ENCODE peak calls at places on chromosomes 13 and 19, in five cellular contexts. I is bronchial epithelial cell, M is uterus, H is thyroid gland, Q is hypothalamus. E is an unnamed sample.

GRCh38 chr19:35905178-35905727 is 2.8 kb downstream of the TYROBP start:
- DNase-seq in Q (no peak), M (no peak), I (no peak), H (no peak), E (no peak)

GRCh38 chr13:84265365-84265764 is 383.1 kb upstream of the SLITRK1 start:
- DNase-seq in M (no peak), I (no peak), Q (no peak), H (no peak), E (no peak)

GRCh38 chr13:32594339-32594738 is 8.1 kb downstream of the PDS5B start:
- DNase-seq in M (no peak), Q (no peak), I (peak; percentile 22), H (no peak), E (no peak)

GRCh38 chr13:76942363-76942762 is 5.9 kb upstream of the ACOD1 start:
- DNase-seq in H (no peak), M (no peak), Q (no peak), I (no peak), E (no peak)

GRCh38 chr13:109427148-109427547 is 359.2 kb downstream of the IRS2 start:
- DNase-seq in Q (no peak), I (no peak), H (no peak), M (no peak), E (no peak)

GRCh38 chr13:51632643-51633357 is 48.5 kb downstream of the WDFY2 start:
- DNase-seq in Q (peak; percentile 93), H (peak; percentile 37), I (no peak), M (no peak), E (peak; percentile 23)

GRCh38 chr19:19445911-19446361 is 40.5 kb downstream of the GATAD2A start:
- DNase-seq in H (no peak), I (peak; percentile 73), M (no peak), Q (no peak), E (no peak)

GRCh38 chr13:59701261-59701660 is 462.5 kb downstream of the DIAPH3 start:
- DNase-seq in M (no peak), Q (no peak), H (no peak), I (no peak), E (no peak)

GRCh38 chr13:30138511-30138910 is 168.8 kb downstream of the KATNAL1 start:
- DNase-seq in H (no peak), I (no peak), Q (no peak), M (no peak), E (no peak)

GRCh38 chr13:53198017-53198416 is 169.4 kb downstream of the OLFM4 start:
- DNase-seq in H (no peak), M (no peak), Q (no peak), I (no peak), E (no peak)